ENCODE peak calls at places on chromosomes 2 and 18, in six cellular contexts. D is activated T-helper 1 cell treated with Interleukin-2 at 50 U/mL for 16 hours, H is HT1080, S is putamen, V is esophagus squamous epithelium, R is neural crest cell. C is an unnamed sample.

GRCh38 chr2:227748079-227748478 is 2.4 kb downstream of the SCYGR8 start:
- DNase-seq in D (no peak), H (no peak), S (no peak), V (no peak), R (peak), C (no peak)

GRCh38 chr18:4455113-4455811 is at the start of gene DLGAP1:
- DNase-seq in D (no peak), H (no peak), S (no peak), V (no peak), R (peak), C (no peak)

GRCh38 chr2:181228661-181229060 is 228.5 kb upstream of the ITGA4 start:
- DNase-seq in D (no peak), H (no peak), S (no peak), V (no peak), R (no peak), C (no peak)

GRCh38 chr2:168348076-168348475 is 100.7 kb upstream of the STK39 start:
- DNase-seq in D (no peak), H (peak), S (no peak), V (no peak), R (no peak), C (no peak)

GRCh38 chr2:238486123-238486848 is 59.6 kb downstream of the ASB1 start:
- DNase-seq in D (no peak), H (no peak), S (no peak), V (no peak), R (no peak), C (no peak)

GRCh38 chr2:160278889-160279196 is 78.8 kb upstream of the ITGB6 start:
- DNase-seq in D (no peak), H (no peak), S (no peak), V (no peak), R (no peak), C (no peak)

GRCh38 chr2:151765760-151766159 is 31.5 kb upstream of the NEB start:
- DNase-seq in D (no peak), H (no peak), S (no peak), V (no peak), R (no peak), C (no peak)

GRCh38 chr2:86052676-86053075 is 53.0 kb downstream of the POLR1A start:
- DNase-seq in D (no peak), H (no peak), S (no peak), V (no peak), R (no peak), C (no peak)

GRCh38 chr2:199460101-199460671 is 2.4 kb upstream of the SATB2 start:
- DNase-seq in D (no peak), H (peak), S (no peak), V (no peak), R (no peak), C (no peak)

GRCh38 chr2:189164732-189165131 is 14.8 kb downstream of the COL5A2 start:
- DNase-seq in D (no peak), H (no peak), S (no peak), V (no peak), R (no peak), C (no peak)

C was measured in CD4-positive, alpha-beta T cell.